ENCODE peak calls at places on chromosomes 11 and 22, in four cellular contexts. One of them, this sample, is unnamed.

GRCh38 chr22:38465673-38466490 is 2.0 kb upstream of the KDELR3 start:
- DNase-seq in AG04450: no peak
- DNase-seq in cardiac muscle cell: no peak
- DNase-seq in endothelial cell: no peak
- DNase-seq in this sample: no peak

GRCh38 chr11:47986742-47987141 is 6.4 kb downstream of the PTPRJ start:
- DNase-seq in AG04450: no peak
- DNase-seq in cardiac muscle cell: no peak
- DNase-seq in endothelial cell: no peak
- DNase-seq in this sample: no peak

GRCh38 chr11:32385998-32386397 is 49.3 kb downstream of the WT1 start:
- DNase-seq in AG04450: no peak
- DNase-seq in cardiac muscle cell: peak
- DNase-seq in endothelial cell: peak
- DNase-seq in this sample: no peak

GRCh38 chr22:43407591-43407990 is 4.2 kb upstream of the MPPED1 start:
- DNase-seq in AG04450: no peak
- DNase-seq in cardiac muscle cell: no peak
- DNase-seq in endothelial cell: no peak
- DNase-seq in this sample: no peak

GRCh38 chr22:46791201-46791731 is 28.8 kb downstream of the TBC1D22A start:
- DNase-seq in AG04450: no peak
- DNase-seq in cardiac muscle cell: no peak
- DNase-seq in endothelial cell: no peak
- DNase-seq in this sample: no peak

GRCh38 chr22:46865642-46866041 is 103.2 kb downstream of the TBC1D22A start:
- DNase-seq in AG04450: no peak
- DNase-seq in cardiac muscle cell: no peak
- DNase-seq in endothelial cell: no peak
- DNase-seq in this sample: no peak

GRCh38 chr22:21753374-21754111 is 17.9 kb upstream of the YPEL1 start:
- DNase-seq in AG04450: no peak
- DNase-seq in cardiac muscle cell: no peak
- DNase-seq in endothelial cell: no peak
- DNase-seq in this sample: peak

GRCh38 chr11:126431401-126432064 is 76.0 kb downstream of the ST3GAL4 start:
- DNase-seq in AG04450: no peak
- DNase-seq in cardiac muscle cell: no peak
- DNase-seq in endothelial cell: no peak
- DNase-seq in this sample: no peak

GRCh38 chr22:44172370-44173108 is 8.2 kb upstream of the PARVG start:
- DNase-seq in AG04450: no peak
- DNase-seq in cardiac muscle cell: no peak
- DNase-seq in endothelial cell: no peak
- DNase-seq in this sample: no peak

GRCh38 chr22:19663821-19664325 is 50.4 kb upstream of the SEPTIN5 start:
- DNase-seq in AG04450: no peak
- DNase-seq in cardiac muscle cell: no peak
- DNase-seq in endothelial cell: no peak
- DNase-seq in this sample: peak

GRCh38 chr11:84719935-84720577 is 907.1 kb downstream of the DLG2 start:
- DNase-seq in AG04450: no peak
- DNase-seq in cardiac muscle cell: peak
- DNase-seq in endothelial cell: peak
- DNase-seq in this sample: peak

GRCh38 chr11:19775622-19776021 is 63.0 kb downstream of the NAV2 start:
- DNase-seq in AG04450: no peak
- DNase-seq in cardiac muscle cell: no peak
- DNase-seq in endothelial cell: no peak
- DNase-seq in this sample: no peak

GRCh38 chr11:14905104-14906033 is 13.3 kb upstream of the CYP2R1 start:
- DNase-seq in AG04450: no peak
- DNase-seq in cardiac muscle cell: peak
- DNase-seq in endothelial cell: peak
- DNase-seq in this sample: peak
- TF ChIP-seq CTCF in AG04450: peak
- TF ChIP-seq CTCF in cardiac muscle cell: peak
- TF ChIP-seq CTCF in endothelial cell: peak
- TF ChIP-seq CTCF in this sample: peak

DNA sequence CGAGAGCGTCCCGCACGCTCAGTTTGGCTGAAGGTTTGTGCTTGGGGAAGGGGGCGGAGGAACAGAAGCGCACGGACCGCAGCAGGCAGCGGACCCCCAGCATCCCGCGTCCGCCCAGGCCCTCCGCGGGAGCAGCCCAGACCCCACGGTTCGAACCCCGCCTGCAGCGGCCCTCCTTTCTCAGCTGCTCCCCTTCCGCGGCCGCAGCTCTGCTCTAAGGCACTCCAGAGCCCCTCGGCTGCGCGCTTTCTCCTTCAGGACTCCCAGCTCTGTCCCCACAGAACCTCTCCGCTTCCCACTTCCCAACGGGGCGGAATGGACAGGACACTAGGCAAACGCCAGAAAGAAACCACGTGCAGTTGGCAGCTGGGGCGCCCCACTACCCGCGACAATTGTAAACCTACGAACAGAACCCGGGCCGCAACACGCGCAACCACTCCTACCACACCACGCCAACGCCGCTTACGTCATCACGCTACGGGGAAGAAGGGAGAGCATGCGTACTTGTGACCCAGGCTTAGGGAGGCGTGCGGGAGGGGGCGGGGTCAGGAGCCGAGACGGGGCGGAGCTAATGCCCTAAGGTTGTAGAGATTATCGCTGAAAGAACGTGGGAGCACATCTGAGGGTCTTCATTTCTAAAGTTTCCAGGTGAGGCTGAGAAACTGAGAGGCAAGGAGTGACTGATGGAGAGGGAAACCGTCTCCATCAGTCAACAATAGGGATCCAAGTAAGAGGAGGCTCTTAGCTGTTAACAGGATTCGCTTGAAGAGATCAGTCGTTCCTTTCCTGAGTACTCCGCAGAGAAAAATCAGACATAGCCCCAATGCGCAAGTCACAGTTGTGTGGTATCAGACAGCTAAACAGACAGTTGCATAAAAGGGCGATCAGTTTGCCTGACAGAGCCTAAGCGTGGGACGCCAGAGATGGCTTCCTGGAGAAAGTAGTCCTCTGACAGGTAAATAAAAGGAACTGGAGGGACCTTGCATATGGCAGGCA is at the start of gene NARS2:
- DNase-seq in AG04450: peak
- DNase-seq in cardiac muscle cell: peak
- DNase-seq in endothelial cell: peak
- DNase-seq in this sample: peak
- TF ChIP-seq CTCF in AG04450: no peak
- TF ChIP-seq CTCF in cardiac muscle cell: no peak
- TF ChIP-seq CTCF in endothelial cell: no peak
- TF ChIP-seq CTCF in this sample: no peak

DNA sequence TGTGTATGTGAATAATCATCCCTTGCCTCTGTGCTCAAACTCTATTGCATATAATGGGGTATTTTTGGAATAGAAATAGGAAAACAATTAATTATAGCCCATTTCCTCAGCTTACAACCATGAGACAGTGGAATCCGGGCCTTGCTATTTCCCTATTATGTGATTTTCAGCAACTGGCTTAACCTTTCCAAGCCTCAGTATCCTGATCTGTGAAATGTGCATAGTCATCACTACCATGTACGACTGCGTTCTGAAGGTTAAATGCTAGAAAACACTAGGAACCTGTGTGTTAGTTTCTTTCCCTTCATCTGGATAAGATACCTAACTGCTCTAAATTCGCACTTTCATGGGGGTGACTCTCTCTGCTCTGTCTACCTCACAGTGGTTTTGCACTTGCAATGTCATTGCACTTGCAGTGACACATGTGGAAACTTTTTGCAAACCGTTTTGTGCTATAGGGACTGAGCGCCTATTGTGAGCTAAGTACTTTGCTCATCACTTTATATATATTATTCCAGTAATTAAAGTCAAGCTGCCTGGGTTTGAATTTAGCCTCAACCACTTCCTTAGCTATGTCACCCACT is 48.3 kb downstream of the IRAG1 start:
- DNase-seq in AG04450: no peak
- DNase-seq in cardiac muscle cell: no peak
- DNase-seq in endothelial cell: no peak
- DNase-seq in this sample: no peak
- TF ChIP-seq CTCF in AG04450: no peak
- TF ChIP-seq CTCF in cardiac muscle cell: no peak
- TF ChIP-seq CTCF in endothelial cell: no peak
- TF ChIP-seq CTCF in this sample: no peak

DNA sequence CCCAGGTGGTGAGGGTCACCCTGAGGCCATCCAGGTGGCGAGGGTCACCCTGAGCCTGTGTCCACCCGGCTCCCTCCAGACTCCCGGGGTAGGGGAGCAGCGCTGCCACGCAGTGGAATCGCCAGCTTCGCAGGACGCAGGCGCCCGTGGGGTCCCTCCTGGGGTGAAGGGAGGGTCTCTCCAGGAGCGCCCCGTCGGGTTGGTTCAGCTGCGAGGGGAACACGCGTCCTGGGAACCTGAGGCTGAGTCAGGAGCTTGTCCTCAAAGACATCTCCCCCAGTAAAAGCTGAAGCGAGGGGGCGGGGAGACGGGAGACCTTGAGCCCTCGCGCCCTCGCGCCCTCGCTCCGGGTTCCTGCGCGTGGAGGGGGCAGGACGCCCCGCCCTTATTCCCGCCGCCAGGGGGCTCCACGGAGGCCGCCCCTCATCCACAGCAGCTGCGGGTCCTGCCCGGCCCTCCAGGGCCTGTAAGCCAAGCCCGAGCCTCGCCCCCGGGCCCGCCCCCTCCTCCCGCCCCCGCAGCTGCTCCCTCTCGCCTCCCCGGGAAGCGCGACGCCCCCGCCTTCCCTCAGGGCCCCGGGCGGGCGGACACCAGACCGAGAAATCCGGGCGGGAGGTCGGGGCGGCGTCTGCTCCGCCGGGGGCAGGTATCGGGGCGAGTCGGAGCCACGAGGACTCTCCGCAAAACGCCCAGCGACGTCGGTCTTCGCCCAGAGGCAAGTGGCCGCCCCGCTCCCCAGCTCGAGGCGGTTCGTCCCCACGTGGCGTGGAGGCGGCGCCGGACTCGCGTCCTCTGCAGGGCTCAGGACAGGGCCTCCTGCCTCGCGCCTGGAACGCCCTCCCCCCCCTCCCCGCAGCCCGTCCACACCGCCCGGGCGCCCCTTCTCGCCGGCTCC is 22.8 kb downstream of the PIM3 start:
- DNase-seq in AG04450: no peak
- DNase-seq in cardiac muscle cell: no peak
- DNase-seq in endothelial cell: no peak
- DNase-seq in this sample: no peak
- TF ChIP-seq CTCF in AG04450: peak
- TF ChIP-seq CTCF in cardiac muscle cell: peak
- TF ChIP-seq CTCF in endothelial cell: peak
- TF ChIP-seq CTCF in this sample: peak

GRCh38 chr22:28743852-28744251 is 2.0 kb downstream of the HSCB start:
- DNase-seq in AG04450: no peak
- DNase-seq in cardiac muscle cell: no peak
- DNase-seq in endothelial cell: no peak
- DNase-seq in this sample: no peak

GRCh38 chr22:28742562-28742962 is 723 bp downstream of the HSCB start:
- DNase-seq in AG04450: no peak
- DNase-seq in cardiac muscle cell: no peak
- DNase-seq in endothelial cell: no peak
- DNase-seq in this sample: no peak

GRCh38 chr22:28736296-28737155 is 5.1 kb downstream of the CHEK2 start:
- DNase-seq in AG04450: no peak
- DNase-seq in cardiac muscle cell: no peak
- DNase-seq in endothelial cell: no peak
- DNase-seq in this sample: no peak

GRCh38 chr22:28741200-28741757 is 341 bp downstream of the CHEK2 start:
- DNase-seq in AG04450: no peak
- DNase-seq in cardiac muscle cell: peak
- DNase-seq in endothelial cell: no peak
- DNase-seq in this sample: no peak

GRCh38 chr22:28741758-28742561 is at the start of the genes CHEK2 and HSCB:
- DNase-seq in AG04450: peak
- DNase-seq in cardiac muscle cell: peak
- DNase-seq in endothelial cell: peak
- DNase-seq in this sample: peak
- TF ChIP-seq CTCF in AG04450: peak
- TF ChIP-seq CTCF in cardiac muscle cell: peak
- TF ChIP-seq CTCF in endothelial cell: no peak
- TF ChIP-seq CTCF in this sample: no peak

This sample was measured in glutamatergic neuron.